ENCODE peak calls at places on chromosomes 16 and 17, in seven cellular contexts. J is sigmoid colon, C is WTC11, S is MM.1S, R is HCT116, O is GM23338, Q is OCI-LY7. A is an unnamed sample.

GRCh38 chr16:10577305-10578202 is 2.8 kb downstream of the EMP2 start:
- DNase-seq in J (peak), C (peak), S (peak), R (no peak), O (peak), Q (no peak), A (no peak)

GRCh38 chr17:82384730-82385429 is 13.3 kb downstream of the UTS2R start:
- DNase-seq in J (no peak), C (no peak), S (peak), R (no peak), O (peak), Q (peak), A (no peak)

GRCh38 chr17:41308251-41308917 is 725 bp downstream of the KRTAP16-1 start:
- DNase-seq in J (no peak), C (no peak), S (peak), R (no peak), O (no peak), Q (peak), A (no peak)

GRCh38 chr16:13379266-13379665 is 477.9 kb downstream of the SHISA9 start:
- DNase-seq in J (no peak), C (no peak), S (no peak), R (no peak), O (no peak), Q (no peak), A (no peak)

GRCh38 chr17:46264456-46265198 is 30.3 kb upstream of the LRRC37A start:
- DNase-seq in J (no peak), C (no peak), S (no peak), R (no peak), O (peak), Q (no peak), A (no peak)

GRCh38 chr17:78450696-78451344 is 72.4 kb downstream of the PGS1 start:
- DNase-seq in J (no peak), C (no peak), S (no peak), R (no peak), O (peak), Q (peak), A (no peak)

GRCh38 chr16:47519037-47519436 is 57.9 kb downstream of the PHKB start:
- DNase-seq in J (no peak), C (no peak), S (no peak), R (no peak), O (no peak), Q (no peak), A (no peak)

GRCh38 chr16:20931066-20931465 is 30.5 kb downstream of the LYRM1 start:
- DNase-seq in J (no peak), C (no peak), S (no peak), R (no peak), O (no peak), Q (no peak), A (no peak)

GRCh38 chr17:62681061-62681938 is 53.8 kb downstream of the MRC2 start:
- DNase-seq in J (no peak), C (no peak), S (no peak), R (no peak), O (no peak), Q (no peak), A (no peak)

GRCh38 chr16:46746821-46747776 is 1.0 kb downstream of the MYLK3 start:
- DNase-seq in J (no peak), C (no peak), S (no peak), R (no peak), O (peak), Q (no peak), A (no peak)

GRCh38 chr17:4766705-4767104 is 5.0 kb upstream of the TM4SF5 start:
- DNase-seq in J (no peak), C (no peak), S (no peak), R (no peak), O (no peak), Q (no peak), A (no peak)

GRCh38 chr16:66095676-66096075 is 270.8 kb upstream of the CDH5 start:
- DNase-seq in J (no peak), C (no peak), S (no peak), R (no peak), O (peak), Q (no peak), A (no peak)

GRCh38 chr16:64121473-64121872 is 1000.4 kb downstream of the CDH11 start:
- DNase-seq in J (no peak), C (no peak), S (no peak), R (no peak), O (no peak), Q (no peak), A (no peak)

GRCh38 chr16:72455743-72456659 is 284.0 kb upstream of the PMFBP1 start:
- DNase-seq in J (no peak), C (no peak), S (peak), R (no peak), O (no peak), Q (peak), A (no peak)

GRCh38 chr17:65173284-65173793 is 36.2 kb downstream of the RGS9 start:
- DNase-seq in J (no peak), C (no peak), S (no peak), R (no peak), O (peak), Q (peak), A (no peak)

GRCh38 chr17:44318077-44318892 is 6.3 kb downstream of the SLC25A39 start:
- DNase-seq in J (no peak), C (no peak), S (no peak), R (no peak), O (no peak), Q (no peak), A (no peak)

GRCh38 chr17:78019367-78019975 is 61.0 kb downstream of the TNRC6C start:
- DNase-seq in J (no peak), C (no peak), S (peak), R (peak), O (peak), Q (peak), A (no peak)

GRCh38 chr17:74145756-74146155 is 57.7 kb upstream of the RPL38 start:
- DNase-seq in J (no peak), C (no peak), S (no peak), R (no peak), O (no peak), Q (no peak), A (no peak)

GRCh38 chr17:48483471-48484131 is 47.2 kb downstream of the HOXB1 start:
- DNase-seq in J (peak), C (no peak), S (peak), R (peak), O (peak), Q (peak), A (peak)

GRCh38 chr16:73025506-73026131 is 22.3 kb downstream of the ZFHX3 start:
- DNase-seq in J (peak), C (no peak), S (no peak), R (no peak), O (no peak), Q (no peak), A (no peak)

GRCh38 chr17:12927541-12928425 is 90.0 kb downstream of the ELAC2 start:
- DNase-seq in J (no peak), C (no peak), S (no peak), R (no peak), O (no peak), Q (peak), A (no peak)

GRCh38 chr16:12600116-12600515 is 203.6 kb downstream of the CPPED1 start:
- DNase-seq in J (peak), C (no peak), S (no peak), R (no peak), O (no peak), Q (no peak), A (no peak)

GRCh38 chr16:14111713-14112538 is 40.8 kb downstream of the MRTFB start:
- DNase-seq in J (peak), C (no peak), S (no peak), R (no peak), O (no peak), Q (no peak), A (no peak)

GRCh38 chr16:10600792-10601443 is 20.5 kb upstream of the EMP2 start:
- DNase-seq in J (no peak), C (no peak), S (peak), R (no peak), O (no peak), Q (no peak), A (peak)

GRCh38 chr17:15194859-15195277 is 70.3 kb downstream of the PMP22 start:
- DNase-seq in J (no peak), C (no peak), S (no peak), R (no peak), O (no peak), Q (no peak), A (no peak)

GRCh38 chr17:83056583-83057396 is 22.6 kb upstream of the METRNL start:
- DNase-seq in J (peak), C (no peak), S (no peak), R (no peak), O (no peak), Q (no peak), A (no peak)

GRCh38 chr16:31460582-31461002 is 1.3 kb downstream of the ARMC5 start:
- DNase-seq in J (peak), C (no peak), S (peak), R (peak), O (peak), Q (peak), A (peak)

GRCh38 chr17:44970136-44970737 is 2.1 kb upstream of the C1QL1 start:
- DNase-seq in J (peak), C (peak), S (no peak), R (no peak), O (peak), Q (no peak), A (no peak)

GRCh38 chr16:66399930-66400329 is 27.2 kb upstream of the BEAN1 start:
- DNase-seq in J (no peak), C (no peak), S (no peak), R (no peak), O (no peak), Q (no peak), A (no peak)

GRCh38 chr17:76784926-76785325 is 47.0 kb downstream of the MFSD11 start:
- DNase-seq in J (no peak), C (no peak), S (no peak), R (no peak), O (no peak), Q (no peak), A (no peak)

GRCh38 chr17:76783146-76783545 is 45.2 kb downstream of the MFSD11 start:
- DNase-seq in J (no peak), C (no peak), S (peak), R (no peak), O (no peak), Q (peak), A (no peak)

DNA sequence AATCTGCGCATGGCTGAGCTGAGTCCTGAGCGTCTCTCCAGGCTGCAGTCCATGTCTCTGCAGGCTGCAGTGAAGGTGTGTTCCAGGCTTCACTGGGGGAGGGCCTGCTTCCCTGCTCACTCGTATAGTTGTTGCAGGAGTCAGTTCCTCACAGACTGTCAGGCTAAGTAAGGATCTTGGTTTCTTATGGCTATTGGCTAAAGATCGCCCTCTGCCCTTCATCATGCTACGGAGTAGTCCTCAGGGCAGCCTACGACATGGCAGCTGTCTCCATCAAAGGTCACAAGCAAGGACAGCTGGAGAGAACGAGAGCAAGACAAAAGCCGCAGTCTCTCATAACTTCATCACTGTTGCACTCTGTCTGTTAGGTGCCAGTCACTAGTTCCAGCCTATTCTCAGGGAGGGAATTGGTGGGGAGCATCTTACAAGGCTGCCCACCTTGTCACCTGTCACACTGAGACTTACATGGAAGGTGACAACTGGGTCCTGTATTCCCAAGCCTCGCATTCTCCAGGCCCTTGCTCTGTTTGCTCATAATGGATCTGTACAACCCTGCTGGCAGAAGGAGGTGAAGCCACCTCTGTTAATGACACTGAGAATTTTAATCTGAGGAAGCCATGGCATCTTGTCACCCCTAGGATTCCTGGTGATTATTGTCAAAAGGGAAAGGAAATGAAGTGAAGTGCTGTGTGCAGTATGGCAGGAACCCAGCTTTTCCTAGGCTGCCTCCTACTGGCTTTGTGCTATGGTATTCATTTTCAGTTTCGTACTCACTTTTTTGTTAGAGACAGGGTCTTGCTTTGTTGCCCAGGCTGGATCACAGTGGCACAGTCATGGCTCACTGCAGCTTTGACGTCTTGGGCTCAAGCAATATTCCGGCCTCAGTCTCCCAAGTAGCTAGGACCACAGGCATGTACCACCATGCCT is 43.4 kb downstream of the MFSD11 start:
- DNase-seq in J (no peak), C (no peak), S (peak), R (no peak), O (peak), Q (peak), A (no peak)
- TF ChIP-seq CTCF in J (no peak), C (no peak), S (peak), R (peak), O (no peak), Q (peak), A (no peak)

GRCh38 chr16:86391486-86391885 is 118.8 kb upstream of the FOXF1 start:
- DNase-seq in J (no peak), C (no peak), S (no peak), R (no peak), O (no peak), Q (no peak), A (no peak)
- TF ChIP-seq CTCF in J (no peak), C (no peak), S (no peak), R (no peak), O (no peak), Q (no peak), A (no peak)

GRCh38 chr17:51166987-51167931 is 1.0 kb downstream of the NME2 start:
- DNase-seq in J (no peak), C (peak), S (peak), R (no peak), O (peak), Q (peak), A (peak)
- TF ChIP-seq CTCF in J (peak), C (peak), S (peak), R (peak), O (peak), Q (peak), A (peak)

GRCh38 chr17:21119945-21120249 is 6.9 kb upstream of the DHRS7B start:
- DNase-seq in J (no peak), C (no peak), S (no peak), R (no peak), O (no peak), Q (no peak), A (no peak)
- TF ChIP-seq CTCF in J (no peak), C (no peak), S (no peak), R (no peak), O (no peak), Q (no peak), A (no peak)

GRCh38 chr17:68379150-68379510 is 78.2 kb downstream of the WIPI1 start:
- DNase-seq in J (no peak), C (no peak), S (no peak), R (no peak), O (no peak), Q (no peak), A (no peak)
- TF ChIP-seq CTCF in J (no peak), C (no peak), S (no peak), R (no peak), O (no peak), Q (no peak), A (no peak)

DNA sequence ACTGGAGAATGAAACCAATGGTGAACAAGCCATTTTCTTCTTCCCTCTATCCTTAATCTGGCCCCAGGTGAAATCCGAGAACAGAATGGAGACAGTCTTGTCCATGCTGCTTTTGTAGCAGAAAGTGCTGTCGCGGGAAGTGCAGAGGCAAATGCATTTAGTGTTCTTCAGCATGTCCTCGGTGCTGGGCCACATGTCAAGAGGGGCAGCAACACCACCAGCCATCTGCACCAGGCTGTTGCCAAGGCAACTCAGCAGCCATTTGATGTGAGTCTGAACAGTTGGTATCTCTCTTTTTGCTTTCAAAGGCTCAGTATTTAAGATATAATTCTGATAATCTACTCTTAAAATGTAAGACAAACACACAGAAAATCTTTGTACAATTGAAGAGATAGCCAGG is 18.7 kb downstream of the UQCRC2 start:
- DNase-seq in J (no peak), C (no peak), S (no peak), R (no peak), O (no peak), Q (no peak), A (no peak)
- TF ChIP-seq CTCF in J (no peak), C (no peak), S (no peak), R (no peak), O (no peak), Q (no peak), A (no peak)

DNA sequence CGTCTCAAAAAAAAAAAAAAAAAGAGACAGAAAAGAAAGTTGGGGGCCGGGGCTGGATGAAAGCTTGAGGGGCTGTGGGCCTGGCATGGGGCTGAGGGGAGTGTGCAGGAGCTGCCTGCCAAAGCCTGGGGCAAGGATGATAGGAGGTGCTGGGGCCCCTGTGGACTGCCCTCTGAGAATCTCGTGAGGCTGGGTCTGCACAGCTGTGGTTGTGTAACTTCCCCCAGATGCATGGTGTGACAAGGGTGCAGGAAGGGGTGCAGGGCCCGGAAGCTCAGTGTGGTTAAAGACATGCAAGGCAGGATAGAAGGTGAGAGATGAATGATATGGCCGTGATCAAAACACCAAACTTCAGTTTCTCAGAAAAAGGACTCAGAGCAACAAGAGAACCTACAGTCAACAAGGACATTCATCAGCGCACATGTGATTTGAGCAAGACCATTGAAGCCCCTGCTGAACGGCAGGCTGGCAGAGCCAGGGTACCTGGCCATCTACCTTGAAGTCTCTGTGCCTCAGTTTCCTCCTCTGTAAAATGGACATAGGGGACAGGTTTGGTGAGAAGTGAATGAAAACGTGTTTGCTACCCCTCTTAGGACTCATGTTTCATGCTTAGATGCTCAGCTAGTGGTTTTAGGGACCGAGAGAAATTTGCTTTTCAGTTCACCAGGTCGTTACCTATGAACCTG is 9.6 kb downstream of the IL32 start:
- DNase-seq in J (no peak), C (no peak), S (peak), R (no peak), O (no peak), Q (peak), A (peak)
- TF ChIP-seq CTCF in J (no peak), C (no peak), S (no peak), R (no peak), O (no peak), Q (no peak), A (no peak)

GRCh38 chr17:76536511-76537287 is 810 bp downstream of the CYGB start:
- DNase-seq in J (no peak), C (no peak), S (no peak), R (no peak), O (peak), Q (no peak), A (no peak)
- TF ChIP-seq CTCF in J (no peak), C (no peak), S (no peak), R (no peak), O (no peak), Q (no peak), A (no peak)

DNA sequence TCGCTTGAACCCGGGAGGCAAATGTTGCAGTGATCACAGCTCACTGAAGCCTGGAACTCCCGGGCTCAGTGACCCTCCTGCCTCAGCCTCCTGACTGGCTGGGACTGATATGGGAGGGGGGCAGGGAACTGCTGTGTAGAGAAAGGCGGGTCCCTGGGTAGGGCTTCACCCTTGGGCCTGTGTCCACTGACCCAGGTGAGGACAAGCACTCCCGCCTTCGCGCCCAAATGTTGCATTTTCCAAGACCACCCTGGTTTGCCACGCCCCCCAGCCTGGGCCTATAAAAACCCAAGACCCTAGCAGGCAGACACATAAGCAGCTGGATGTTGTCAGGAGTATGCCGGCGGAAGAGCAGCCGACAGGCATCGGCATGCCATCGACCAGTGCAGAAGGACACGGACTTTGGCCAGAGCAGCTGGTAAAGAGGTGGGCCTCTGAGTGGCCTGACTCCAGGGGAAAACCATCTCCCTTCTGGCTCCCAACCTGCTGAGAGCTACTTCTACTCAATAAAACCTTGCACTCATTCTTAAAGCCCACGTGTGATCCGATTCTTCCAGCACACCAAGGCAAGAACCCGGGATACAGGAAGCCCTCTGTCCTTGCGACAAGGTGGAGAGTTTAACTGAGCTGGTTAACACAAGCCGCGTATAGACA is 19.1 kb downstream of the SMYD4 start:
- DNase-seq in J (no peak), C (no peak), S (no peak), R (no peak), O (no peak), Q (no peak), A (no peak)
- TF ChIP-seq CTCF in J (no peak), C (no peak), S (no peak), R (no peak), O (no peak), Q (no peak), A (no peak)